ENCODE peak calls at places on chromosome 1, in six cellular contexts. M is tibial artery, R is astrocyte of the cerebellum, E is thyroid gland, S is H9, V is fibroblast of mammary gland. Q is an unnamed sample.

GRCh38 chr1:209430821-209431259 is 152.7 kb upstream of the CAMK1G start:
- DNase-seq in M (no peak), R (no peak), E (no peak), S (no peak), V (no peak), Q (peak; percentile 84)

GRCh38 chr1:6033986-6034749 is 11.5 kb upstream of the KCNAB2 start:
- DNase-seq in M (no peak), R (no peak), E (peak; percentile 51), S (peak; percentile 87), V (peak; percentile 23), Q (peak; percentile 49)

GRCh38 chr1:117615474-117615873 is 9.6 kb downstream of the TENT5C start:
- DNase-seq in M (no peak), R (no peak), E (no peak), S (no peak), V (no peak), Q (no peak)

GRCh38 chr1:179817789-179818188 is 59.8 kb downstream of the TOR1AIP2 start:
- DNase-seq in M (no peak), R (no peak), E (no peak), S (no peak), V (peak; percentile 84), Q (no peak)

GRCh38 chr1:185139231-185139630 is 17.5 kb downstream of the TRMT1L start:
- DNase-seq in M (no peak), R (peak; percentile 28), E (no peak), S (no peak), V (no peak), Q (no peak)

GRCh38 chr1:174572771-174573170 is 125.0 kb downstream of the GPR52 start:
- DNase-seq in M (no peak), R (no peak), E (no peak), S (no peak), V (peak; percentile 68), Q (no peak)

GRCh38 chr1:26089125-26089524 is 21.7 kb upstream of the TRIM63 start:
- DNase-seq in M (no peak), R (no peak), E (no peak), S (no peak), V (no peak), Q (no peak)

GRCh38 chr1:84996846-84997666 is at the start of gene MCOLN2:
- DNase-seq in M (no peak), R (no peak), E (peak; percentile 32), S (peak; percentile 65), V (peak; percentile 24), Q (peak; percentile 21)

GRCh38 chr1:59502009-59502691 is 205.3 kb downstream of the FGGY start:
- DNase-seq in M (no peak), R (no peak), E (peak; percentile 63), S (no peak), V (peak; percentile 52), Q (peak; percentile 79)

GRCh38 chr1:33082575-33083112 is 1.7 kb downstream of the AZIN2 start:
- DNase-seq in M (no peak), R (no peak), E (no peak), S (no peak), V (peak; percentile 38), Q (peak; percentile 55)

GRCh38 chr1:47222476-47222875 is 9.5 kb downstream of the TAL1 start:
- DNase-seq in M (no peak), R (no peak), E (no peak), S (no peak), V (no peak), Q (no peak)

GRCh38 chr1:53069663-53070327 is 7.8 kb downstream of the PODN start:
- DNase-seq in M (peak; percentile 17), R (no peak), E (no peak), S (peak; percentile 33), V (no peak), Q (no peak)

GRCh38 chr1:193408782-193409293 is 222.4 kb upstream of the B3GALT2 start:
- DNase-seq in M (peak; percentile 40), R (peak; percentile 64), E (peak; percentile 85), S (no peak), V (peak; percentile 37), Q (peak; percentile 21)

GRCh38 chr1:210299501-210299900 is 29.2 kb upstream of the HHAT start:
- DNase-seq in M (no peak), R (no peak), E (no peak), S (no peak), V (no peak), Q (peak; percentile 42)

GRCh38 chr1:21898326-21899155 is 38.6 kb downstream of the HSPG2 start:
- DNase-seq in M (peak; percentile 43), R (no peak), E (no peak), S (no peak), V (peak; percentile 62), Q (no peak)

GRCh38 chr1:181104790-181105133 is 16.3 kb downstream of the IER5 start:
- DNase-seq in M (no peak), R (no peak), E (peak; percentile 40), S (peak; percentile 76), V (no peak), Q (no peak)

GRCh38 chr1:235006816-235007215 is 121.8 kb downstream of the TOMM20 start:
- DNase-seq in M (no peak), R (no peak), E (no peak), S (no peak), V (no peak), Q (no peak)

GRCh38 chr1:74753104-74753503 is 20.2 kb downstream of the TYW3 start:
- DNase-seq in M (no peak), R (no peak), E (no peak), S (no peak), V (no peak), Q (no peak)

GRCh38 chr1:12014141-12014981 is 4.9 kb upstream of the MIIP start:
- DNase-seq in M (no peak), R (no peak), E (peak; percentile 78), S (peak; percentile 65), V (peak; percentile 43), Q (peak; percentile 88)

GRCh38 chr1:183443025-183443424 is 24.8 kb upstream of the NMNAT2 start:
- DNase-seq in M (no peak), R (no peak), E (no peak), S (no peak), V (peak; percentile 45), Q (no peak)

GRCh38 chr1:208324005-208324404 is 79.8 kb upstream of the PLXNA2 start:
- DNase-seq in M (no peak), R (no peak), E (no peak), S (no peak), V (no peak), Q (no peak)

DNA sequence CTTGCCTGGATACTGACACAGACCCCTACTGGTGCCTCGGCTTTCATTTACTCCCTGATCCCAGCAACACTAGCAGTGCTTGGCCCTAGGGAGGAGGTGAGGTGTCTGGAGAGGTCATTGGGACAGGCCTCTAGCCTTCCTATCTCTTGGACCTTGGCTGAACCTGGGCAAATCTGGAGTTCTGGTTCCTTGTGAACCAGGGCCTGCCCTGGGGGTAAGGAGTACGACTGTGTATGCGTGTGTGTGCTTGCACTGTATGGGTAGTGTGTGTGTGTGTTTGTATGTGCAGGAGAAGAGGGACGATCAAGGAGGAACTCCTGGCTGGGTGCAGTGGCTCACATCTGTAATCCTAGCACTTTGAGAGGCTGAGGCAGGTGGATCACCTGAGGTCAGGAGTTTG is 252.7 kb upstream of the CSF3R start:
- DNase-seq in M (no peak), R (no peak), E (no peak), S (no peak), V (no peak), Q (no peak)
- TF ChIP-seq CTCF in M (no peak), R (no peak), E (no peak), S (no peak), V (no peak), Q (no peak)

GRCh38 chr1:214341918-214342317 is 61.0 kb downstream of the SMYD2 start:
- DNase-seq in M (no peak), R (peak; percentile 23), E (no peak), S (no peak), V (no peak), Q (no peak)
- TF ChIP-seq CTCF in M (no peak), R (peak; percentile 65), E (no peak), S (peak; percentile 29), V (no peak), Q (no peak)

DNA sequence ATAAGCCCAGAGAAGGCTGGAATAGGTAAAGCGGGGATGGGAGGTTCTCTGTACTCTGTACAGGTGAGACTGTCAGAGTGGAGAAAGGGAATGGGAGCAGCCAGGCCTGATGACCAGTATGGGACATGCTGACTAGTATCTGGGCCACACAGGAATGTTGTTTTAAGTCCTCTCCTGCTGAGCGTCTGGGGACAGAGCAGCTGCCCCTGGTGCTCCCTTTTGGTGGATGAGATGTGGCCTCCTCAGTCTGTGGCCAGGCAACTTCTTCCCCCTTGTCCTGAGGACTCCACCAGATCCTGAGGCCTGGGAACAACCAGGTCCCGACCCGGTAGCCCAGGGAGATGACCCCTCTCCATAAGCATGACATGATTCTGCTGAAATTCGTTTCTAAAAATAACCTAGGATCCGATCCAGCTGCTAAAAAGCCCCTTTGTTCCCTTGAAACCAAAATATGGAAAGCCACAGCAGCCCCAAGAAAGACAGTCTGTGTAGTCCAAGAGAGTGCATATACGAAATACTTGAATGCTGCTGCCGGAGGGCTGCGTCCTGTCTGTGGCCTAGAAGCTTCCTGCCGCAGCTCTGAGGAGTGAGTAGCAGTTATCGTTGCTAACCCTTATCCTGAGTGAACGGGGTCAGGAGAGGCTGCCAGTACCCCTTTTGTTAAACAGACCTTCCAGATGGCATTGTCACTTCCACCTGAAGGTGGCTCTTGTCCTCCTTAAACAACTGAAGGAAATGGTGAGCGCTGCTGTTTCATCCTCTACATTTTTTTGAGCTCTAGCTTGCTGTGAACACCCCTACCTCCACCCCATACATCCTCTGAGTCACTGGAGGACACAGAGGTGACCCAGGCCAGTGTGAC is 47.1 kb downstream of the ATP2B4 start:
- DNase-seq in M (peak; percentile 69), R (peak; percentile 65), E (no peak), S (peak; percentile 34), V (peak; percentile 96), Q (peak; percentile 92)
- TF ChIP-seq CTCF in M (no peak), R (peak; percentile 25), E (no peak), S (peak; percentile 27), V (peak; percentile 26), Q (peak; percentile 44)

DNA sequence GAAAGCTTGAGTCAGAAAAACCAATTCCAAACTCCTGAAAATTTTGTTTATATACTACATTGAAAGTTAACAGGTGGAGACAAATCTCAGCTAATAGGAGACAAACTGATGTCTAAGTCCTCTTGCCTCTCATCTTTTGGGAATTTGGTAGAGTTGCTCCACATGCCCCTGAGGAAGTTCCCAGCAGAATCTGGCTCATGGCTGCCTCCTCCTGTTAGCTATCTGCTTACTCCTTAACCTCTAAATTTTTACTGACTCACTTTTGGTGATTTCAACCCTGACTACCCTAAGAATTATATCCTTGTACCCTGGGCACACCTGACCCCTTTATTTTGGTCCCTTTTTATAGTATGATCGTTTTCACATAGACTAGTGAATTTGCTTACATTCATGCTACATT is 633.7 kb upstream of the USP24 start:
- DNase-seq in M (no peak), R (no peak), E (no peak), S (peak; percentile 45), V (peak; percentile 80), Q (peak; percentile 39)
- TF ChIP-seq CTCF in M (peak; percentile 23), R (no peak), E (no peak), S (peak; percentile 69), V (peak; percentile 62), Q (peak; percentile 29)